ENCODE peak calls at places on chromosomes 16 and 17, in nine cellular contexts. One of them, this sample, is unnamed.

GRCh38 chr17:65504141-65504540 is 57.3 kb downstream of the AXIN2 start:
- DNase-seq in CD4-positive, alpha-beta T cell: no peak
- DNase-seq in AG09319: no peak
- DNase-seq in iPS DF 6.9: no peak
- DNase-seq in foreskin keratinocyte: no peak
- DNase-seq in gastrocnemius medialis: no peak
- DNase-seq in NCI-H345: no peak
- DNase-seq in hypothalamus: no peak
- DNase-seq in DMS53: no peak
- DNase-seq in this sample: no peak

GRCh38 chr16:48526058-48526957 is 83.7 kb downstream of the N4BP1 start:
- DNase-seq in CD4-positive, alpha-beta T cell: no peak
- DNase-seq in AG09319: no peak
- DNase-seq in iPS DF 6.9: peak; percentile 52
- DNase-seq in foreskin keratinocyte: peak; percentile 62
- DNase-seq in gastrocnemius medialis: no peak
- DNase-seq in NCI-H345: peak; percentile 15
- DNase-seq in hypothalamus: no peak
- DNase-seq in DMS53: peak; percentile 95
- DNase-seq in this sample: peak; percentile 72

GRCh38 chr16:11283820-11284248 is 2.7 kb upstream of the PRM1 start:
- DNase-seq in CD4-positive, alpha-beta T cell: no peak
- DNase-seq in AG09319: no peak
- DNase-seq in iPS DF 6.9: no peak
- DNase-seq in foreskin keratinocyte: no peak
- DNase-seq in gastrocnemius medialis: no peak
- DNase-seq in NCI-H345: no peak
- DNase-seq in hypothalamus: no peak
- DNase-seq in DMS53: no peak
- DNase-seq in this sample: no peak

GRCh38 chr16:81693047-81693446 is 86.0 kb upstream of the PLCG2 start:
- DNase-seq in CD4-positive, alpha-beta T cell: no peak
- DNase-seq in AG09319: no peak
- DNase-seq in iPS DF 6.9: no peak
- DNase-seq in foreskin keratinocyte: no peak
- DNase-seq in gastrocnemius medialis: no peak
- DNase-seq in NCI-H345: no peak
- DNase-seq in hypothalamus: no peak
- DNase-seq in DMS53: no peak
- DNase-seq in this sample: no peak

GRCh38 chr17:19646788-19647696 is 1.5 kb upstream of the ALDH3A2 start:
- DNase-seq in CD4-positive, alpha-beta T cell: no peak
- DNase-seq in AG09319: no peak
- DNase-seq in iPS DF 6.9: no peak
- DNase-seq in foreskin keratinocyte: no peak
- DNase-seq in gastrocnemius medialis: peak; percentile 16
- DNase-seq in NCI-H345: peak; percentile 34
- DNase-seq in hypothalamus: no peak
- DNase-seq in DMS53: peak; percentile 60
- DNase-seq in this sample: no peak

GRCh38 chr16:85652431-85653221 is 36.1 kb downstream of the GINS2 start:
- DNase-seq in CD4-positive, alpha-beta T cell: no peak
- DNase-seq in AG09319: no peak
- DNase-seq in iPS DF 6.9: no peak
- DNase-seq in foreskin keratinocyte: no peak
- DNase-seq in gastrocnemius medialis: no peak
- DNase-seq in NCI-H345: peak; percentile 65
- DNase-seq in hypothalamus: peak; percentile 60
- DNase-seq in DMS53: peak; percentile 85
- DNase-seq in this sample: peak; percentile 50

GRCh38 chr16:56779956-56780355 is 50.0 kb downstream of the NUP93 start:
- DNase-seq in CD4-positive, alpha-beta T cell: no peak
- DNase-seq in AG09319: no peak
- DNase-seq in iPS DF 6.9: no peak
- DNase-seq in foreskin keratinocyte: no peak
- DNase-seq in gastrocnemius medialis: no peak
- DNase-seq in NCI-H345: no peak
- DNase-seq in hypothalamus: no peak
- DNase-seq in DMS53: no peak
- DNase-seq in this sample: no peak

GRCh38 chr16:10494343-10495030 is 85.9 kb downstream of the EMP2 start:
- DNase-seq in CD4-positive, alpha-beta T cell: no peak
- DNase-seq in AG09319: no peak
- DNase-seq in iPS DF 6.9: no peak
- DNase-seq in foreskin keratinocyte: no peak
- DNase-seq in gastrocnemius medialis: no peak
- DNase-seq in NCI-H345: no peak
- DNase-seq in hypothalamus: no peak
- DNase-seq in DMS53: no peak
- DNase-seq in this sample: no peak

GRCh38 chr17:65664696-65665095 is 103.2 kb upstream of the AXIN2 start:
- DNase-seq in CD4-positive, alpha-beta T cell: no peak
- DNase-seq in AG09319: no peak
- DNase-seq in iPS DF 6.9: no peak
- DNase-seq in foreskin keratinocyte: no peak
- DNase-seq in gastrocnemius medialis: no peak
- DNase-seq in NCI-H345: no peak
- DNase-seq in hypothalamus: no peak
- DNase-seq in DMS53: no peak
- DNase-seq in this sample: no peak

GRCh38 chr16:57925310-57925709 is 45.6 kb downstream of the CNGB1 start:
- DNase-seq in CD4-positive, alpha-beta T cell: no peak
- DNase-seq in AG09319: no peak
- DNase-seq in iPS DF 6.9: no peak
- DNase-seq in foreskin keratinocyte: no peak
- DNase-seq in gastrocnemius medialis: no peak
- DNase-seq in NCI-H345: no peak
- DNase-seq in hypothalamus: no peak
- DNase-seq in DMS53: no peak
- DNase-seq in this sample: no peak

GRCh38 chr17:79864147-79864546 is 24.9 kb upstream of the CBX4 start:
- DNase-seq in CD4-positive, alpha-beta T cell: no peak
- DNase-seq in AG09319: no peak
- DNase-seq in iPS DF 6.9: no peak
- DNase-seq in foreskin keratinocyte: no peak
- DNase-seq in gastrocnemius medialis: no peak
- DNase-seq in NCI-H345: no peak
- DNase-seq in hypothalamus: no peak
- DNase-seq in DMS53: no peak
- DNase-seq in this sample: no peak

GRCh38 chr17:4937553-4937952 is 2.3 kb downstream of the SLC25A11 start:
- DNase-seq in CD4-positive, alpha-beta T cell: no peak
- DNase-seq in AG09319: no peak
- DNase-seq in iPS DF 6.9: no peak
- DNase-seq in foreskin keratinocyte: no peak
- DNase-seq in gastrocnemius medialis: no peak
- DNase-seq in NCI-H345: no peak
- DNase-seq in hypothalamus: no peak
- DNase-seq in DMS53: no peak
- DNase-seq in this sample: no peak

GRCh38 chr16:85385463-85386331 is 227.4 kb upstream of the GSE1 start:
- DNase-seq in CD4-positive, alpha-beta T cell: no peak
- DNase-seq in AG09319: no peak
- DNase-seq in iPS DF 6.9: no peak
- DNase-seq in foreskin keratinocyte: no peak
- DNase-seq in gastrocnemius medialis: no peak
- DNase-seq in NCI-H345: peak; percentile 36
- DNase-seq in hypothalamus: no peak
- DNase-seq in DMS53: no peak
- DNase-seq in this sample: no peak

GRCh38 chr17:17684901-17685774 is 3.9 kb downstream of the RAI1 start:
- DNase-seq in CD4-positive, alpha-beta T cell: no peak
- DNase-seq in AG09319: no peak
- DNase-seq in iPS DF 6.9: no peak
- DNase-seq in foreskin keratinocyte: no peak
- DNase-seq in gastrocnemius medialis: no peak
- DNase-seq in NCI-H345: no peak
- DNase-seq in hypothalamus: no peak
- DNase-seq in DMS53: peak; percentile 82
- DNase-seq in this sample: no peak

GRCh38 chr16:55324491-55325447 is 766 bp downstream of the IRX6 start:
- DNase-seq in CD4-positive, alpha-beta T cell: no peak
- DNase-seq in AG09319: no peak
- DNase-seq in iPS DF 6.9: no peak
- DNase-seq in foreskin keratinocyte: no peak
- DNase-seq in gastrocnemius medialis: no peak
- DNase-seq in NCI-H345: no peak
- DNase-seq in hypothalamus: no peak
- DNase-seq in DMS53: no peak
- DNase-seq in this sample: no peak

GRCh38 chr17:18184143-18185007 is 747 bp downstream of the ALKBH5 start:
- DNase-seq in CD4-positive, alpha-beta T cell: peak; percentile 45
- DNase-seq in AG09319: no peak
- DNase-seq in iPS DF 6.9: no peak
- DNase-seq in foreskin keratinocyte: no peak
- DNase-seq in gastrocnemius medialis: peak; percentile 36
- DNase-seq in NCI-H345: no peak
- DNase-seq in hypothalamus: no peak
- DNase-seq in DMS53: peak; percentile 68
- DNase-seq in this sample: peak; percentile 82

GRCh38 chr16:68093816-68094613 is 8.8 kb downstream of the NFATC3 start:
- DNase-seq in CD4-positive, alpha-beta T cell: no peak
- DNase-seq in AG09319: no peak
- DNase-seq in iPS DF 6.9: no peak
- DNase-seq in foreskin keratinocyte: no peak
- DNase-seq in gastrocnemius medialis: no peak
- DNase-seq in NCI-H345: no peak
- DNase-seq in hypothalamus: no peak
- DNase-seq in DMS53: peak; percentile 20
- DNase-seq in this sample: peak; percentile 78

GRCh38 chr17:35117984-35118383 is 1.7 kb downstream of the RAD51D start:
- DNase-seq in CD4-positive, alpha-beta T cell: no peak
- DNase-seq in AG09319: no peak
- DNase-seq in iPS DF 6.9: no peak
- DNase-seq in foreskin keratinocyte: no peak
- DNase-seq in gastrocnemius medialis: no peak
- DNase-seq in NCI-H345: no peak
- DNase-seq in hypothalamus: no peak
- DNase-seq in DMS53: peak; percentile 12
- DNase-seq in this sample: peak; percentile 77

GRCh38 chr16:89598199-89598598 is 15.2 kb upstream of the DPEP1 start:
- DNase-seq in CD4-positive, alpha-beta T cell: no peak
- DNase-seq in AG09319: no peak
- DNase-seq in iPS DF 6.9: no peak
- DNase-seq in foreskin keratinocyte: no peak
- DNase-seq in gastrocnemius medialis: no peak
- DNase-seq in NCI-H345: no peak
- DNase-seq in hypothalamus: no peak
- DNase-seq in DMS53: peak; percentile 75
- DNase-seq in this sample: peak; percentile 62

GRCh38 chr17:81386646-81387234 is 8.5 kb upstream of the BAHCC1 start:
- DNase-seq in CD4-positive, alpha-beta T cell: no peak
- DNase-seq in AG09319: no peak
- DNase-seq in iPS DF 6.9: no peak
- DNase-seq in foreskin keratinocyte: no peak
- DNase-seq in gastrocnemius medialis: peak; percentile 54
- DNase-seq in NCI-H345: peak; percentile 56
- DNase-seq in hypothalamus: peak; percentile 73
- DNase-seq in DMS53: peak; percentile 51
- DNase-seq in this sample: no peak

GRCh38 chr17:76793775-76794174 is 55.9 kb downstream of the MFSD11 start:
- DNase-seq in CD4-positive, alpha-beta T cell: no peak
- DNase-seq in AG09319: no peak
- DNase-seq in iPS DF 6.9: no peak
- DNase-seq in foreskin keratinocyte: no peak
- DNase-seq in gastrocnemius medialis: no peak
- DNase-seq in NCI-H345: peak; percentile 23
- DNase-seq in hypothalamus: no peak
- DNase-seq in DMS53: peak; percentile 56
- DNase-seq in this sample: peak; percentile 82

GRCh38 chr17:41049110-41049509 is 2.0 kb upstream of the KRTAP2-1 start:
- DNase-seq in CD4-positive, alpha-beta T cell: no peak
- DNase-seq in AG09319: no peak
- DNase-seq in iPS DF 6.9: no peak
- DNase-seq in foreskin keratinocyte: no peak
- DNase-seq in gastrocnemius medialis: no peak
- DNase-seq in NCI-H345: no peak
- DNase-seq in hypothalamus: no peak
- DNase-seq in DMS53: peak; percentile 8
- DNase-seq in this sample: peak; percentile 10

GRCh38 chr17:2821868-2822267 is 25.6 kb downstream of the RAP1GAP2 start:
- DNase-seq in CD4-positive, alpha-beta T cell: no peak
- DNase-seq in AG09319: no peak
- DNase-seq in iPS DF 6.9: no peak
- DNase-seq in foreskin keratinocyte: no peak
- DNase-seq in gastrocnemius medialis: no peak
- DNase-seq in NCI-H345: no peak
- DNase-seq in hypothalamus: no peak
- DNase-seq in DMS53: no peak
- DNase-seq in this sample: no peak

GRCh38 chr17:42535400-42536047 is 517 bp upstream of the NAGLU start:
- DNase-seq in CD4-positive, alpha-beta T cell: no peak
- DNase-seq in AG09319: no peak
- DNase-seq in iPS DF 6.9: no peak
- DNase-seq in foreskin keratinocyte: no peak
- DNase-seq in gastrocnemius medialis: no peak
- DNase-seq in NCI-H345: no peak
- DNase-seq in hypothalamus: no peak
- DNase-seq in DMS53: peak; percentile 67
- DNase-seq in this sample: no peak

GRCh38 chr17:73474370-73474988 is 162.7 kb upstream of the CDC42EP4 start:
- DNase-seq in CD4-positive, alpha-beta T cell: peak; percentile 3
- DNase-seq in AG09319: no peak
- DNase-seq in iPS DF 6.9: no peak
- DNase-seq in foreskin keratinocyte: peak; percentile 35
- DNase-seq in gastrocnemius medialis: peak; percentile 12
- DNase-seq in NCI-H345: peak; percentile 67
- DNase-seq in hypothalamus: no peak
- DNase-seq in DMS53: peak; percentile 72
- DNase-seq in this sample: no peak

GRCh38 chr16:85901110-85901509 is 2.1 kb downstream of the IRF8 start:
- DNase-seq in CD4-positive, alpha-beta T cell: no peak
- DNase-seq in AG09319: no peak
- DNase-seq in iPS DF 6.9: no peak
- DNase-seq in foreskin keratinocyte: no peak
- DNase-seq in gastrocnemius medialis: no peak
- DNase-seq in NCI-H345: no peak
- DNase-seq in hypothalamus: no peak
- DNase-seq in DMS53: no peak
- DNase-seq in this sample: peak; percentile 55

This sample was measured in Karpas-422.